ENCODE peak calls at places on chromosomes 12 and 14, in nine cellular contexts. F, A, J, Q, M, I, B, S and K are unnamed samples.

GRCh38 chr12:75479963-75480461 is 543 bp upstream of the GLIPR1 start:
- DNase-seq in F (no peak), A (no peak), J (no peak), Q (no peak), M (no peak), I (no peak), B (peak; percentile 70), S (no peak), K (no peak)

GRCh38 chr14:32933623-32933942 is 5.1 kb upstream of the NPAS3 start:
- DNase-seq in F (no peak), A (no peak), J (no peak), Q (peak; percentile 78), M (no peak), I (no peak), B (peak; percentile 51), S (peak; percentile 30), K (no peak)

GRCh38 chr14:23052671-23053070 is 4.6 kb downstream of the CDH24 start:
- DNase-seq in F (no peak), A (no peak), J (no peak), Q (no peak), M (no peak), I (no peak), B (no peak), S (no peak), K (no peak)

GRCh38 chr14:55579724-55580400 is at the start of gene KTN1:
- DNase-seq in F (peak; percentile 81), A (peak; percentile 74), J (peak; percentile 87), Q (peak; percentile 84), M (peak; percentile 93), I (peak; percentile 97), B (peak; percentile 79), S (peak; percentile 92), K (peak; percentile 90)

GRCh38 chr14:97854918-97855317 is 1057.7 kb downstream of the VRK1 start:
- DNase-seq in F (no peak), A (no peak), J (no peak), Q (no peak), M (no peak), I (no peak), B (no peak), S (no peak), K (no peak)

GRCh38 chr12:56839489-56840442 is 76.6 kb downstream of the HSD17B6 start:
- DNase-seq in F (no peak), A (no peak), J (peak; percentile 64), Q (peak; percentile 60), M (peak; percentile 46), I (peak; percentile 77), B (peak; percentile 31), S (peak; percentile 84), K (no peak)

GRCh38 chr14:78997811-78998210 is 827.6 kb downstream of the NRXN3 start:
- DNase-seq in F (no peak), A (no peak), J (no peak), Q (peak; percentile 25), M (no peak), I (no peak), B (peak; percentile 26), S (no peak), K (no peak)

GRCh38 chr12:57640156-57641042 is 7.4 kb upstream of the B4GALNT1 start:
- DNase-seq in F (no peak), A (no peak), J (no peak), Q (no peak), M (no peak), I (no peak), B (peak; percentile 13), S (no peak), K (no peak)

GRCh38 chr12:69007166-69007857 is 74.3 kb upstream of the CPM start:
- DNase-seq in F (no peak), A (no peak), J (no peak), Q (peak; percentile 89), M (no peak), I (no peak), B (peak; percentile 73), S (peak; percentile 50), K (no peak)

GRCh38 chr12:98073610-98074009 is 441.8 kb upstream of the TMPO start:
- DNase-seq in F (no peak), A (no peak), J (no peak), Q (no peak), M (no peak), I (no peak), B (no peak), S (no peak), K (no peak)

GRCh38 chr14:101552786-101553231 is 8.5 kb upstream of the DIO3 start:
- DNase-seq in F (no peak), A (no peak), J (no peak), Q (no peak), M (no peak), I (no peak), B (no peak), S (no peak), K (no peak)

GRCh38 chr14:52738409-52738808 is 8.4 kb downstream of the STYX start:
- DNase-seq in F (no peak), A (no peak), J (no peak), Q (no peak), M (no peak), I (no peak), B (no peak), S (no peak), K (no peak)

GRCh38 chr14:58862421-58862820 is 224.7 kb downstream of the DACT1 start:
- DNase-seq in F (no peak), A (no peak), J (no peak), Q (no peak), M (no peak), I (no peak), B (no peak), S (no peak), K (no peak)

GRCh38 chr12:107317751-107318553 is 224.6 kb upstream of the CRY1 start:
- DNase-seq in F (peak; percentile 65), A (peak; percentile 73), J (peak; percentile 94), Q (peak; percentile 72), M (peak; percentile 90), I (peak; percentile 93), B (peak; percentile 85), S (peak; percentile 96), K (no peak)

GRCh38 chr14:90056821-90057220 is 5.0 kb upstream of the KCNK13 start:
- DNase-seq in F (no peak), A (no peak), J (no peak), Q (no peak), M (no peak), I (no peak), B (no peak), S (no peak), K (no peak)

GRCh38 chr14:54338696-54339317 is 58.0 kb upstream of the CDKN3 start:
- DNase-seq in F (no peak), A (no peak), J (no peak), Q (peak; percentile 64), M (no peak), I (no peak), B (peak; percentile 58), S (peak; percentile 80), K (peak; percentile 10)

GRCh38 chr12:130026608-130027176 is 122.9 kb upstream of the TMEM132D start:
- DNase-seq in F (no peak), A (peak; percentile 12), J (peak; percentile 65), Q (peak; percentile 1), M (no peak), I (no peak), B (no peak), S (peak; percentile 69), K (no peak)

GRCh38 chr12:67804168-67804567 is 155.6 kb downstream of the DYRK2 start:
- DNase-seq in F (no peak), A (peak; percentile 2), J (peak; percentile 75), Q (no peak), M (no peak), I (no peak), B (no peak), S (no peak), K (no peak)

GRCh38 chr12:5592313-5592712 is 160.4 kb downstream of the NTF3 start:
- DNase-seq in F (no peak), A (no peak), J (no peak), Q (no peak), M (no peak), I (no peak), B (peak; percentile 50), S (no peak), K (no peak)